ENCODE peak calls at places on chromosomes 13 and 19, in nine cellular contexts. H is tibial nerve; X is WERI-Rb-1; F is omental fat pad; V is esophagus squamous epithelium; R is CD4-positive, alpha-beta T cell; J is neural crest cell; B is type B pancreatic cell; W is cardiac muscle cell. S is an unnamed sample.

GRCh38 chr19:444677-445210 is 16.1 kb downstream of the SHC2 start:
- DNase-seq in W (no peak), J (no peak), R (no peak), X (no peak), F (no peak), V (no peak), B (no peak), H (no peak), S (no peak)

GRCh38 chr13:98506343-98507059 is 70.4 kb downstream of the STK24 start:
- DNase-seq in J (no peak), F (no peak), X (no peak), B (no peak), W (no peak), R (no peak), H (no peak), V (no peak), S (no peak)

GRCh38 chr13:49922301-49922700 is 13.8 kb downstream of the SPRYD7 start:
- DNase-seq in B (no peak), J (no peak), X (no peak), V (no peak), W (no peak), F (no peak), H (no peak), R (no peak), S (no peak)

GRCh38 chr19:41354343-41354974 is 737 bp upstream of the TGFB1 start:
- DNase-seq in W (no peak), J (no peak), B (no peak), F (no peak), H (no peak), V (no peak), X (no peak), R (no peak), S (no peak)

GRCh38 chr19:13302521-13303270 is 152.5 kb downstream of the IER2 start:
- DNase-seq in R (no peak), X (no peak), W (no peak), J (no peak), H (no peak), V (no peak), B (no peak), F (no peak), S (no peak)

GRCh38 chr19:5585461-5586299 is 17.9 kb upstream of the TINCR start:
- DNase-seq in W (peak; percentile 73), F (no peak), B (no peak), X (peak; percentile 51), V (no peak), R (peak; percentile 16), H (no peak), J (no peak), S (no peak)

GRCh38 chr19:48638831-48639381 is 1.7 kb upstream of the DBP start:
- DNase-seq in X (no peak), V (no peak), F (no peak), W (no peak), J (no peak), R (no peak), B (no peak), H (no peak), S (peak; percentile 43)

GRCh38 chr19:6654347-6655310 is 15.3 kb downstream of the TNFSF14 start:
- DNase-seq in B (no peak), J (no peak), F (no peak), W (no peak), R (no peak), X (no peak), H (no peak), V (no peak), S (no peak)

GRCh38 chr13:69970521-69970920 is 137.1 kb upstream of the ATXN8OS start:
- DNase-seq in J (no peak), H (no peak), F (no peak), B (no peak), R (no peak), W (no peak), V (no peak), X (no peak), S (no peak)

GRCh38 chr13:94435604-94436226 is 43.8 kb downstream of the DCT start:
- DNase-seq in F (no peak), V (no peak), H (no peak), W (peak; percentile 57), B (no peak), X (no peak), R (no peak), J (no peak), S (no peak)

GRCh38 chr19:49017666-49018351 is 918 bp upstream of the LHB start:
- DNase-seq in X (peak; percentile 80), J (peak; percentile 49), F (no peak), V (no peak), W (peak; percentile 71), H (no peak), B (no peak), R (peak; percentile 60), S (no peak)

GRCh38 chr19:47241919-47242644 is 11.1 kb upstream of the BBC3 start:
- DNase-seq in B (no peak), X (no peak), H (no peak), V (no peak), R (no peak), J (no peak), W (no peak), F (no peak), S (no peak)

GRCh38 chr13:79874396-79875360 is 393.7 kb downstream of the NDFIP2 start:
- DNase-seq in W (no peak), H (no peak), F (no peak), R (no peak), J (no peak), V (no peak), X (no peak), B (no peak), S (no peak)

GRCh38 chr13:36549771-36550170 is 117.5 kb downstream of the CCNA1 start:
- DNase-seq in H (no peak), X (peak; percentile 33), J (no peak), R (no peak), W (peak; percentile 45), V (no peak), B (no peak), F (no peak), S (no peak)

GRCh38 chr13:111904166-111904565 is 162.8 kb upstream of the SOX1 start:
- DNase-seq in V (no peak), X (peak; percentile 5), F (no peak), H (no peak), B (peak; percentile 31), R (no peak), J (no peak), W (no peak), S (no peak)

GRCh38 chr13:109088101-109088500 is 458.7 kb downstream of the MYO16 start:
- DNase-seq in H (no peak), F (no peak), X (no peak), R (no peak), W (no peak), B (no peak), V (no peak), J (no peak), S (no peak)

GRCh38 chr13:97134364-97135095 is 87.6 kb upstream of the MBNL2 start:
- DNase-seq in B (no peak), R (no peak), J (no peak), W (no peak), F (no peak), V (no peak), X (no peak), H (no peak), S (no peak)

GRCh38 chr13:72536668-72537399 is 190.6 kb downstream of the MZT1 start:
- DNase-seq in F (no peak), V (no peak), R (no peak), J (no peak), B (no peak), W (peak; percentile 11), H (no peak), X (no peak), S (no peak)

GRCh38 chr13:92317066-92317465 is 909.5 kb upstream of the GPC6 start:
- DNase-seq in V (no peak), H (no peak), R (no peak), X (no peak), B (no peak), J (no peak), F (no peak), W (no peak), S (no peak)

DNA sequence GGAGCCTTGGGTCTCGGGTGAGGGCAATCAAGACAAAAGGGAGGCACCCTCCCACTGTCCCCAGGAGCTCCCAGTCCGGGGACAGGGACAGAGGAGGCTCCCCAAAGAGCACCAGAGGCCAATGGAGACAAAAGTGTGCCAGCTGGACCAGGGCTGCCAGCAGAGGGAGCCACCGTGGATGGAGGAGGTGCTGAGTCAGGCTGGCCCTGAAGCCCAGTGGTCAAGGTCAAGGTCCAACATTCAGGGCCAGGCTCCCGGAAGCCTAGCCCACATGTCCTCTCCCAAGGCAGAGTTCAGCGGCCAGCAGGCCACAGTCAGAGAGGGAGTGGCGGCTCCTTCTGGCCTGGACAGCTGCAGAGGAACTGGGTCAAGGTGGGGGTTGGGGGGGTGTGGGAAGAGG is 8.4 kb downstream of the COL5A3 start:
- DNase-seq in R (no peak), F (no peak), H (no peak), B (no peak), V (no peak), W (no peak), X (peak; percentile 37), J (peak; percentile 20), S (no peak)
- TF ChIP-seq CTCF in R (no peak), F (peak; percentile 13), H (peak; percentile 45), B (peak; percentile 52), V (peak; percentile 33), W (peak; percentile 50), X (peak; percentile 78), J (peak; percentile 39), S (no peak)

GRCh38 chr13:86725105-86725504 is 925.9 kb upstream of the SLITRK6 start:
- DNase-seq in W (no peak), B (no peak), J (no peak), R (no peak), F (no peak), H (no peak), V (no peak), X (peak; percentile 36), S (no peak)
- TF ChIP-seq CTCF in W (no peak), B (peak; percentile 56), J (no peak), R (no peak), F (no peak), H (no peak), V (no peak), X (peak; percentile 73), S (no peak)

DNA sequence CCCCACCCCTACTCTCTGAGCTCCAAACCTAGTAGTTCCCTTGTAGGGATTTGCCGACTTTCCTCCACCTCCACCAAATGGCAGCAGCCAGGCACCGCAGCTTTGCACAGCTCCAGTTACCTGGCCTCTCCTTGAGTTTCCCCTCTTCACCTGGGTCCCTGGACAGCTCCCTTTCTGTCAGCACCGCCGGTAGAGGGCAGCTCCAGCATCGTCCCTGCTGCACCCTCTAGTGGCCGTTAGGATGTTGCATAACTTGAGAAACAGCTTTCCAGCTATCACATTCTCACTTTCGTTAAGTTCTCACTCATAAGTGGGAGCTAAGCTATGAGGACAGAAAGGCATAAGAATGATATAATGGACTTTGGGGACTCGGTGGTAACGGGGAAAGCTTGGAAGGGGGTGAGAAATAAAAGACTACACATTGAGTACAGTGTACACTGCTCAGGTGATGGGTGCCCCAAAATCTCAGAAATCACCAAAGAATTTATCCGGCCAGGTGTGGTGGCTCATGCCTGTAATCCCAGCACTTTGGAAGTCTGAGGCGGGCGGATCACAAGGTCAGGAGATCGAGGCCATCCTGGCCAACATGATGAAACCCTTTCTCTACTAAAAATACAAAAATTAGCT is 60.4 kb upstream of the OLFM4 start:
- DNase-seq in B (peak; percentile 78), F (peak; percentile 31), V (no peak), J (peak; percentile 76), R (peak; percentile 39), W (peak; percentile 91), X (peak; percentile 67), H (peak; percentile 59), S (no peak)
- TF ChIP-seq CTCF in B (peak; percentile 98), F (no peak), V (peak; percentile 82), J (peak; percentile 98), R (peak; percentile 74), W (peak; percentile 99), X (peak; percentile 74), H (peak; percentile 83), S (peak; percentile 91)

GRCh38 chr13:99600318-99600717 is 99.0 kb downstream of the TM9SF2 start:
- DNase-seq in X (peak; percentile 64), H (no peak), F (no peak), R (no peak), B (no peak), V (no peak), J (no peak), W (peak; percentile 37), S (no peak)
- TF ChIP-seq CTCF in X (peak; percentile 77), H (no peak), F (no peak), R (no peak), B (peak; percentile 53), V (no peak), J (no peak), W (peak; percentile 10), S (no peak)